ENCODE peak calls at places on chromosomes 12 and 14, in five cellular contexts. P, F, C, M and I are unnamed samples.

GRCh38 chr14:88667555-88668273 is 104.9 kb downstream of the ZC3H14 start:
- DNase-seq in P (peak; percentile 64), F (peak; percentile 78), C (peak; percentile 72), M (peak; percentile 56), I (peak; percentile 40)

GRCh38 chr12:123966596-123966995 is 6.0 kb downstream of the CCDC92 start:
- DNase-seq in P (peak; percentile 91), F (no peak), C (no peak), M (no peak), I (no peak)

GRCh38 chr12:98388126-98388525 is 127.3 kb upstream of the TMPO start:
- DNase-seq in P (no peak), F (no peak), C (no peak), M (no peak), I (no peak)

GRCh38 chr12:85441025-85441424 is 161.0 kb downstream of the ALX1 start:
- DNase-seq in P (no peak), F (no peak), C (no peak), M (no peak), I (no peak)

GRCh38 chr12:15527201-15527782 is 205.0 kb downstream of the PTPRO start:
- DNase-seq in P (peak; percentile 49), F (peak; percentile 28), C (no peak), M (no peak), I (no peak)

GRCh38 chr14:52348279-52348678 is 34.2 kb downstream of the PTGER2 start:
- DNase-seq in P (no peak), F (no peak), C (no peak), M (no peak), I (no peak)

GRCh38 chr12:59452259-59452658 is 143.6 kb upstream of the SLC16A7 start:
- DNase-seq in P (peak; percentile 65), F (peak; percentile 67), C (no peak), M (no peak), I (peak; percentile 69)

GRCh38 chr12:252634-253033 is 10.0 kb downstream of the SLC6A13 start:
- DNase-seq in P (peak; percentile 67), F (no peak), C (no peak), M (no peak), I (no peak)

GRCh38 chr14:95562892-95563685 is 28.2 kb downstream of the GLRX5 start:
- DNase-seq in P (peak; percentile 25), F (peak; percentile 39), C (no peak), M (no peak), I (no peak)

GRCh38 chr14:63039800-63040380 is 5.4 kb downstream of the KCNH5 start:
- DNase-seq in P (peak; percentile 42), F (peak; percentile 39), C (peak; percentile 20), M (no peak), I (no peak)

GRCh38 chr14:23344481-23344880 is 8.2 kb downstream of the SLC22A17 start:
- DNase-seq in P (no peak), F (no peak), C (no peak), M (no peak), I (no peak)

GRCh38 chr12:124469193-124469888 is 98.1 kb downstream of the NCOR2 start:
- DNase-seq in P (no peak), F (no peak), C (peak; percentile 37), M (no peak), I (no peak)

GRCh38 chr14:36105401-36105800 is 71.1 kb downstream of the PTCSC3 start:
- DNase-seq in P (peak; percentile 20), F (peak; percentile 9), C (peak; percentile 47), M (no peak), I (peak; percentile 58)

GRCh38 chr12:47433876-47434275 is 272.0 kb downstream of the RPAP3 start:
- DNase-seq in P (no peak), F (no peak), C (no peak), M (no peak), I (no peak)

GRCh38 chr14:56487090-56487667 is 92.4 kb upstream of the TMEM260 start:
- DNase-seq in P (peak; percentile 3), F (peak; percentile 50), C (peak; percentile 10), M (no peak), I (no peak)

GRCh38 chr12:117360551-117361311 is 695 bp downstream of the NOS1 start:
- DNase-seq in P (no peak), F (no peak), C (no peak), M (no peak), I (no peak)

GRCh38 chr14:78612666-78613065 is 442.5 kb downstream of the NRXN3 start:
- DNase-seq in P (no peak), F (no peak), C (no peak), M (no peak), I (no peak)

GRCh38 chr14:21428930-21429329 is 27.0 kb downstream of the CHD8 start:
- DNase-seq in P (peak; percentile 10), F (no peak), C (no peak), M (no peak), I (peak; percentile 11)

GRCh38 chr12:33678221-33678964 is 238.8 kb upstream of the SYT10 start:
- DNase-seq in P (no peak), F (no peak), C (no peak), M (no peak), I (no peak)

GRCh38 chr14:23910081-23910875 is 43.3 kb upstream of the DHRS4 start:
- DNase-seq in P (peak; percentile 55), F (peak; percentile 57), C (peak; percentile 80), M (no peak), I (peak; percentile 41)

GRCh38 chr12:108635201-108635996 is 1.7 kb upstream of the SELPLG start:
- DNase-seq in P (no peak), F (no peak), C (no peak), M (peak; percentile 89), I (no peak)

GRCh38 chr14:102838531-102838930 is 61.3 kb downstream of the TRAF3 start:
- DNase-seq in P (no peak), F (no peak), C (no peak), M (no peak), I (no peak)

GRCh38 chr12:125300249-125300648 is 235.0 kb downstream of the AACS start:
- DNase-seq in P (no peak), F (no peak), C (no peak), M (no peak), I (no peak)

GRCh38 chr14:98957211-98958047 is 314.6 kb downstream of the BCL11B start:
- DNase-seq in P (no peak), F (no peak), C (no peak), M (no peak), I (no peak)

GRCh38 chr12:130083746-130084145 is 78.5 kb upstream of the FZD10 start:
- DNase-seq in P (no peak), F (no peak), C (no peak), M (no peak), I (no peak)